ENCODE peak calls at places on chromosome 19, in seven cellular contexts. N is mesendoderm, U is neuronal stem cell, K is IMR-90, J is H1, W is H9, M is mesenchymal stem cell. T is an unnamed sample.

GRCh38 chr19:17281391-17282304 is at the start of gene ANKLE1:
- DNase-seq in M (no peak), W (peak; percentile 77), U (no peak), N (no peak), K (no peak), J (no peak), T (no peak)

GRCh38 chr19:12794936-12795335 is 3.6 kb downstream of the JUNB start:
- DNase-seq in W (no peak), U (no peak), N (no peak), K (peak; percentile 29), J (no peak), M (peak; percentile 78), T (no peak)

GRCh38 chr19:495440-496332 is 600 bp upstream of the MADCAM1 start:
- DNase-seq in M (peak; percentile 43), U (no peak), J (no peak), N (peak; percentile 78), W (peak; percentile 86), K (peak; percentile 39), T (no peak)

GRCh38 chr19:17871878-17872250 is at the start of gene SLC5A5:
- DNase-seq in W (peak; percentile 54), U (no peak), N (no peak), K (no peak), M (no peak), J (no peak), T (no peak)

GRCh38 chr19:56217039-56217949 is 15.2 kb downstream of the ZSCAN5C start:
- DNase-seq in J (peak; percentile 27), M (no peak), W (peak; percentile 69), N (peak; percentile 74), K (peak; percentile 4), U (no peak), T (peak; percentile 86)

GRCh38 chr19:15869109-15869555 is 28.7 kb downstream of the CYP4F2 start:
- DNase-seq in K (no peak), J (no peak), N (peak; percentile 75), M (no peak), U (peak; percentile 4), W (no peak), T (peak; percentile 11)

GRCh38 chr19:18785179-18786124 is 5.7 kb downstream of the COMP start:
- DNase-seq in N (peak; percentile 89), M (peak; percentile 59), U (peak; percentile 81), J (no peak), K (peak; percentile 22), W (peak; percentile 89), T (peak; percentile 36)

GRCh38 chr19:49415102-49415809 is 8.0 kb downstream of the PTH2 start:
- DNase-seq in N (no peak), K (no peak), M (no peak), U (no peak), W (no peak), J (no peak), T (no peak)

GRCh38 chr19:21568816-21569496 is 63.6 kb downstream of the ZNF429 start:
- DNase-seq in J (no peak), K (peak; percentile 94), N (no peak), U (no peak), W (no peak), M (no peak), T (peak; percentile 95)

GRCh38 chr19:46303345-46303701 is 6.5 kb downstream of the HIF3A start:
- DNase-seq in U (no peak), J (no peak), K (no peak), W (no peak), N (no peak), M (no peak), T (no peak)

GRCh38 chr19:47275866-47276461 is 1.3 kb downstream of the INAFM1 start:
- DNase-seq in K (peak; percentile 57), W (no peak), J (no peak), U (no peak), N (no peak), M (peak; percentile 64), T (no peak)

GRCh38 chr19:21210037-21210621 is 68.3 kb downstream of the ZNF431 start:
- DNase-seq in J (no peak), N (peak; percentile 33), W (no peak), U (no peak), K (no peak), M (no peak), T (no peak)

GRCh38 chr19:17779281-17779930 is 15.5 kb upstream of the B3GNT3 start:
- DNase-seq in U (peak; percentile 66), N (peak; percentile 95), W (peak; percentile 93), K (peak; percentile 15), J (peak; percentile 68), M (peak; percentile 63), T (no peak)

GRCh38 chr19:41431426-41432386 is 4.5 kb upstream of the B3GNT8 start:
- DNase-seq in U (no peak), J (no peak), M (peak; percentile 44), W (no peak), N (peak; percentile 48), K (peak; percentile 31), T (peak; percentile 59)

GRCh38 chr19:16113727-16114126 is 2.0 kb downstream of the RAB8A start:
- DNase-seq in U (no peak), M (no peak), N (peak; percentile 69), K (no peak), W (no peak), J (no peak), T (no peak)

GRCh38 chr19:53809518-53810186 is 14.5 kb downstream of the NLRP12 start:
- DNase-seq in J (peak; percentile 58), K (no peak), U (no peak), M (no peak), W (peak; percentile 83), N (peak; percentile 80), T (peak; percentile 81)

GRCh38 chr19:30092721-30093569 is 150.9 kb downstream of the URI1 start:
- DNase-seq in M (no peak), U (no peak), N (no peak), K (no peak), J (no peak), W (no peak), T (no peak)

GRCh38 chr19:20233105-20233504 is 66.1 kb downstream of the ZNF486 start:
- DNase-seq in U (no peak), W (no peak), N (no peak), M (no peak), K (no peak), J (no peak), T (no peak)

GRCh38 chr19:17328517-17329060 is 6.1 kb downstream of the ANO8 start:
- DNase-seq in M (no peak), N (no peak), U (no peak), W (no peak), J (no peak), K (no peak), T (no peak)

GRCh38 chr19:46361915-46362314 is 15.0 kb downstream of the PPP5C start:
- DNase-seq in M (no peak), U (no peak), K (peak; percentile 38), W (no peak), N (no peak), J (no peak), T (no peak)

GRCh38 chr19:30519607-30520205 is 147.5 kb downstream of the ZNF536 start:
- DNase-seq in N (no peak), K (no peak), J (no peak), U (no peak), M (no peak), W (no peak), T (no peak)

GRCh38 chr19:408441-409005 is 424 bp downstream of the C2CD4C start:
- DNase-seq in M (no peak), J (no peak), K (no peak), N (no peak), W (peak; percentile 33), U (no peak), T (no peak)

GRCh38 chr19:55559684-55560083 is 14.3 kb upstream of the SBK3 start:
- DNase-seq in M (no peak), N (no peak), W (no peak), U (no peak), K (no peak), J (no peak), T (no peak)

GRCh38 chr19:44401108-44401786 is at the start of gene ZNF285:
- DNase-seq in U (peak; percentile 90), N (peak; percentile 98), W (peak; percentile 97), J (peak; percentile 94), K (peak; percentile 95), M (peak; percentile 96), T (peak; percentile 98)

DNA sequence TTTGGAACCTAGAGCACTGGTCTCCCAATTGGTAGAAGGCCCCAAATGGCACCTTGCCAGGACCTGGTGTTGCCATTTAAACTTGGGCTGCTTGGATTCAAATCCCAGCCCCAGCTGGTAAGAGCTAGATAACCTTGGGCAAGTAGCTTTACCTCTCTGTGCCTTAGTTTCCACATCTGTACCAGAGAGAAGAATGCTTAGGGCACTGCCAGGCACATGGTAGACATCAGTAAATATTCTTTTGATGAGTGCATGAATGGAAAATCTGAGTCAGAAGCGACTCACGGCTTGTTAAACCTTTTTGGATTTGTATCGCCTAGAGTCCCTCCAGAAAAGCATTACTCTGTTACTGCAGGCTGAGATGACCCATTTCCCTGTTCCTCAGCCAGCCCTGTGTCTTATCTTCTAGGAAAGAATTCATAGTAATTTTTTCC is 90.9 kb downstream of the SIPA1L3 start:
- DNase-seq in U (no peak), W (no peak), N (no peak), J (no peak), M (peak; percentile 91), K (peak; percentile 97), T (no peak)
- H3K27ac ChIP-seq in U (no peak overlapping the region), W (peak overlapping the region; percentile 39), N (no peak overlapping the region), J (no peak overlapping the region), M (peak overlapping the region; percentile 98), K (peak overlapping the region; percentile 59), T (no peak overlapping the region)

GRCh38 chr19:14614099-14614412 is 31.2 kb downstream of the CLEC17A start:
- DNase-seq in K (no peak), U (no peak), J (no peak), M (no peak), W (no peak), N (no peak), T (peak; percentile 16)

GRCh38 chr19:14612657-14613056 is 29.8 kb downstream of the CLEC17A start:
- DNase-seq in M (no peak), U (no peak), N (no peak), J (no peak), K (no peak), W (no peak), T (no peak)

GRCh38 chr19:14606627-14607026 is 23.7 kb downstream of the CLEC17A start:
- DNase-seq in M (no peak), W (no peak), N (no peak), J (no peak), K (no peak), U (no peak), T (no peak)

GRCh38 chr19:14615628-14616027 is 32.7 kb downstream of the CLEC17A start:
- DNase-seq in K (no peak), J (no peak), W (no peak), M (no peak), U (no peak), N (no peak), T (no peak)

GRCh38 chr19:14611051-14611450 is 28.2 kb downstream of the CLEC17A start:
- DNase-seq in W (no peak), J (no peak), K (no peak), N (no peak), U (no peak), M (no peak), T (no peak)
- H3K18ac ChIP-seq in W (no peak overlapping the region), J (no peak overlapping the region), K (no peak overlapping the region), N (no peak overlapping the region), U (no peak overlapping the region), M (no peak overlapping the region), T (no peak overlapping the region)

GRCh38 chr19:10554760-10555612 is 10.8 kb downstream of the KRI1 start:
- DNase-seq in M (no peak), U (no peak), W (no peak), J (no peak), K (no peak), N (no peak), T (no peak)
- H3K27ac ChIP-seq in M (no peak overlapping the region), U (no peak overlapping the region), W (no peak overlapping the region), J (no peak overlapping the region), K (no peak overlapping the region), N (no peak overlapping the region), T (no peak overlapping the region)

GRCh38 chr19:38417544-38418506 is 8.2 kb downstream of the RASGRP4 start:
- DNase-seq in J (no peak), W (peak; percentile 94), K (no peak), N (peak; percentile 86), U (peak; percentile 56), M (peak; percentile 27), T (peak; percentile 53)
- H3K18ac ChIP-seq in J (peak overlapping the region; percentile 83), W (peak overlapping the region; percentile 8), K (no peak overlapping the region), N (no peak overlapping the region), U (peak overlapping the region; percentile 78), M (no peak overlapping the region), T (no peak overlapping the region)